ENCODE peak calls at places on chromosomes 1 and 21, in six cellular contexts. Q is pancreas; M is CD8-positive, alpha-beta T cell; T is ovary; J is upper lobe of right lung; F is right lobe of liver. C is an unnamed sample.

GRCh38 chr1:203742446-203742845 is 22.5 kb upstream of the LAX1 start:
- DNase-seq in Q (no peak), M (no peak), T (no peak), J (no peak), F (no peak), C (no peak)

GRCh38 chr1:81414417-81415087 is 386.2 kb upstream of the ADGRL2 start:
- DNase-seq in Q (peak; percentile 65), M (no peak), T (peak; percentile 84), J (peak; percentile 77), F (peak; percentile 65), C (no peak)

GRCh38 chr1:245873068-245873467 is 634.0 kb downstream of the SMYD3 start:
- DNase-seq in Q (no peak), M (no peak), T (no peak), J (no peak), F (no peak), C (no peak)

GRCh38 chr1:228398741-228399461 is 7.7 kb downstream of the TRIM11 start:
- DNase-seq in Q (no peak), M (peak; percentile 10), T (peak; percentile 13), J (peak; percentile 48), F (peak; percentile 33), C (no peak)

GRCh38 chr21:37225440-37225839 is 41.7 kb downstream of the VPS26C start:
- DNase-seq in Q (no peak), M (peak; percentile 64), T (no peak), J (no peak), F (no peak), C (peak; percentile 11)

GRCh38 chr1:156464335-156464734 is 36.2 kb downstream of the MEF2D start:
- DNase-seq in Q (no peak), M (no peak), T (no peak), J (no peak), F (no peak), C (no peak)

GRCh38 chr1:175597969-175598765 is 145.2 kb downstream of the TNR start:
- DNase-seq in Q (no peak), M (no peak), T (no peak), J (no peak), F (no peak), C (no peak)

GRCh38 chr1:173669491-173669941 is at the start of gene ANKRD45:
- DNase-seq in Q (peak; percentile 23), M (peak; percentile 24), T (peak; percentile 48), J (peak; percentile 73), F (peak; percentile 57), C (no peak)

GRCh38 chr21:40938078-40938477 is 91.1 kb upstream of the DSCAM start:
- DNase-seq in Q (no peak), M (no peak), T (no peak), J (no peak), F (no peak), C (no peak)

GRCh38 chr1:21490774-21491482 is 18.3 kb upstream of the ALPL start:
- DNase-seq in Q (no peak), M (no peak), T (no peak), J (no peak), F (no peak), C (no peak)

GRCh38 chr1:73948021-73948420 is 250.0 kb downstream of the LRRIQ3 start:
- DNase-seq in Q (no peak), M (no peak), T (no peak), J (no peak), F (no peak), C (no peak)

GRCh38 chr1:229129306-229130027 is 141.4 kb upstream of the RAB4A start:
- DNase-seq in Q (no peak), M (peak; percentile 59), T (no peak), J (no peak), F (no peak), C (no peak)

GRCh38 chr1:161119379-161120061 is 1.6 kb downstream of the NIT1 start:
- DNase-seq in Q (peak; percentile 72), M (peak; percentile 81), T (peak; percentile 49), J (no peak), F (peak; percentile 75), C (peak; percentile 35)

GRCh38 chr1:44077421-44077820 is 41.2 kb upstream of the KLF17 start:
- DNase-seq in Q (no peak), M (no peak), T (no peak), J (no peak), F (no peak), C (no peak)

GRCh38 chr1:20678599-20678998 is 17.4 kb upstream of the DDOST start:
- DNase-seq in Q (no peak), M (no peak), T (no peak), J (no peak), F (no peak), C (no peak)

GRCh38 chr1:1128454-1129139 is 12.7 kb upstream of the C1orf159 start:
- DNase-seq in Q (peak; percentile 54), M (no peak), T (no peak), J (no peak), F (no peak), C (no peak)

GRCh38 chr1:60813051-60813450 is 269.3 kb upstream of the NFIA start:
- DNase-seq in Q (no peak), M (no peak), T (no peak), J (no peak), F (no peak), C (no peak)

GRCh38 chr1:117122297-117123025 is 912 bp upstream of the TRIM45 start:
- DNase-seq in Q (no peak), M (no peak), T (no peak), J (no peak), F (peak; percentile 50), C (no peak)

GRCh38 chr1:1033009-1033587 is 13.2 kb downstream of the AGRN start:
- DNase-seq in Q (peak; percentile 88), M (peak; percentile 90), T (peak; percentile 73), J (peak; percentile 91), F (peak; percentile 74), C (peak; percentile 73)

GRCh38 chr1:8204823-8205222 is 113.1 kb upstream of the SLC45A1 start:
- DNase-seq in Q (no peak), M (no peak), T (no peak), J (no peak), F (no peak), C (no peak)

GRCh38 chr1:198605880-198606458 is 32.9 kb upstream of the PTPRC start:
- DNase-seq in Q (no peak), M (no peak), T (no peak), J (no peak), F (no peak), C (no peak)

GRCh38 chr1:198612471-198613265 is 26.2 kb upstream of the PTPRC start:
- DNase-seq in Q (no peak), M (no peak), T (no peak), J (no peak), F (no peak), C (no peak)

GRCh38 chr1:198611219-198611618 is 27.6 kb upstream of the PTPRC start:
- DNase-seq in Q (no peak), M (no peak), T (no peak), J (no peak), F (no peak), C (no peak)

GRCh38 chr1:198607714-198608113 is 31.1 kb upstream of the PTPRC start:
- DNase-seq in Q (no peak), M (no peak), T (no peak), J (no peak), F (no peak), C (no peak)

DNA sequence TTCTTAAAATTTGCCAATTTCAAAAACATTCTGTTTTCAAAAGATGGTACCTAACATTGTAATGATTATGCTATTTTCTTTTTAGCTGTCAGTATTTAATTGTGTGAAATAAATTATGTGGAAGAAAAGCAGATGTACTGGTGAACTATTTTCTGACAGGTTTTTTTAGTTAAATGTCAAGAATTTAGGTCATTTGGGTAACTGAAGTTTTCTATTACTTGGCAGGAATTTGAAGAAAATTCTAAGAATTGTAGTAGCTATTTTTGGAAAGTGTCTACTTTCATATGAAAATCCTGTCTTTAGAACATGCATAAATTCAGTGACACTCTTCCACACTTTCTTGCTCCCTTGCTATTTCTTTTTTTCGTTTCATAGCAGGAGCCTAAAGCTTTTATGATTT is 28.5 kb upstream of the PTPRC start:
- DNase-seq in Q (no peak), M (no peak), T (no peak), J (no peak), F (no peak), C (no peak)
- H3K27ac ChIP-seq in Q (no peak overlapping the region), M (peak overlapping the region; percentile 17), T (no peak overlapping the region), J (no peak overlapping the region), F (no peak overlapping the region), C (peak overlapping the region; percentile 78)

GRCh38 chr1:2984399-2985061 is 36.7 kb upstream of the ACTRT2 start:
- DNase-seq in Q (no peak), M (no peak), T (no peak), J (peak; percentile 53), F (no peak), C (no peak)
- H3K9me3 ChIP-seq in Q (no peaks in the 10 kb centered on the region), M (no peaks in the 10 kb centered on the region), T (no peaks in the 10 kb centered on the region), J (no peaks in the 10 kb centered on the region), F (no peaks in the 10 kb centered on the region), C (no peaks in the 10 kb centered on the region)

GRCh38 chr1:224201336-224201735 is 18.3 kb downstream of the DEGS1 start:
- DNase-seq in Q (no peak), M (no peak), T (no peak), J (no peak), F (no peak), C (no peak)
- H3K4me1 ChIP-seq in Q (peaks cover 4% of the 10 kb centered on the region), M (peaks cover 9% of the 10 kb centered on the region), T (peaks cover 4% of the 10 kb centered on the region), J (peaks cover 16% of the 10 kb centered on the region), F (peaks cover 35% of the 10 kb centered on the region), C (no peaks in the 10 kb centered on the region)

GRCh38 chr1:54870869-54871268 is 16.1 kb downstream of the DHCR24 start:
- DNase-seq in Q (no peak), M (no peak), T (no peak), J (no peak), F (no peak), C (no peak)

GRCh38 chr1:54874079-54874830 is 12.7 kb downstream of the DHCR24 start:
- DNase-seq in Q (no peak), M (no peak), T (no peak), J (peak; percentile 29), F (no peak), C (no peak)

GRCh38 chr1:54871275-54872040 is 15.5 kb downstream of the DHCR24 start:
- DNase-seq in Q (no peak), M (no peak), T (no peak), J (peak; percentile 53), F (peak; percentile 70), C (no peak)

GRCh38 chr1:54869173-54869851 is 17.7 kb downstream of the DHCR24 start:
- DNase-seq in Q (no peak), M (no peak), T (no peak), J (peak; percentile 13), F (no peak), C (no peak)

DNA sequence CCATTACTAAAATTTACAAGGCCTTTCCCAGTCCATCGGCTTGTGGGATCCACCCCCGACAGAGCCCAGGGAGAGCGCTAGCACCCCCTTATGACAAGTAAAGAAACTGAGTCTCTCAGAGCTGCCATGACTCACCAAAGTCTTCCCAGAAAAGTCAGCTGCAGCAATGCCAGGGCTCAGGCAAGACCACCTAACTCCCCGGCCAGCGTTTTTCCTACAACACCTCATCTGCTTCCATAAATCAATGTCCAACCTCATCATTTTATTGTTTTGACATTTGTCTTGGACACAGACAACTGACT is 15.0 kb downstream of the DHCR24 start:
- DNase-seq in Q (no peak), M (no peak), T (no peak), J (no peak), F (no peak), C (no peak)
- H3K27ac ChIP-seq in Q (no peak overlapping the region), M (no peak overlapping the region), T (no peak overlapping the region), J (no peak overlapping the region), F (no peak overlapping the region), C (no peak overlapping the region)